ENCODE peak calls at places on chromosome 21, in six cellular contexts. F is prostate gland, K is tibial artery, Q is endothelial cell, O is small intestine, E is GM03348. I is an unnamed sample.

GRCh38 chr21:37032293-37032692 is 25.8 kb downstream of the RIPPLY3 start:
- DNase-seq in O (no peak), K (no peak), F (no peak), E (no peak), Q (no peak), I (no peak)

GRCh38 chr21:22795091-22795490 is 1796.9 kb downstream of the NCAM2 start:
- DNase-seq in Q (no peak), F (no peak), E (no peak), K (no peak), O (no peak), I (no peak)

GRCh38 chr21:15794277-15794912 is 64.6 kb downstream of the USP25 start:
- DNase-seq in E (no peak), K (no peak), F (no peak), O (no peak), Q (no peak), I (no peak)

GRCh38 chr21:41928621-41929220 is 25.1 kb downstream of the C2CD2 start:
- DNase-seq in K (no peak), O (no peak), Q (no peak), F (no peak), E (no peak), I (no peak)

GRCh38 chr21:46356494-46357334 is 32.8 kb downstream of the PCNT start:
- DNase-seq in F (no peak), K (no peak), O (no peak), E (no peak), Q (no peak), I (no peak)

GRCh38 chr21:33058468-33059318 is 11.2 kb upstream of the OLIG1 start:
- DNase-seq in K (no peak), E (no peak), O (no peak), F (peak; percentile 53), Q (no peak), I (no peak)

GRCh38 chr21:34526618-34527290 is 14.7 kb upstream of the KCNE1 start:
- DNase-seq in O (peak; percentile 96), Q (peak; percentile 68), K (peak; percentile 83), F (peak; percentile 69), E (peak; percentile 90), I (no peak)

GRCh38 chr21:29481641-29482040 is 182.9 kb downstream of the BACH1 start:
- DNase-seq in F (no peak), Q (no peak), E (peak; percentile 56), K (no peak), O (no peak), I (no peak)